ENCODE peak calls at places on chromosomes 1 and 21, in four cellular contexts. R is A549, L is right atrium auricular region, C is neural progenitor cell. B is an unnamed sample.
A peak's percentile ranks its signal among the peaks of the same experiment; 100 is the strongest.

GRCh38 chr1:210815641-210816040 is 318.3 kb downstream of the KCNH1 start:
- DNase-seq in R (no peak), C (no peak), L (no peak), B (no peak)

GRCh38 chr1:210771131-210771530 is 362.8 kb downstream of the KCNH1 start:
- DNase-seq in R (no peak), C (no peak), L (no peak), B (no peak)

GRCh38 chr1:155420788-155421187 is 100.1 kb downstream of the RUSC1 start:
- DNase-seq in C (no peak), L (no peak), R (no peak), B (no peak)

GRCh38 chr1:53552981-53553733 is 94.0 kb downstream of the DMRTB1 start:
- DNase-seq in L (no peak), R (no peak), C (no peak), B (peak; percentile 7)

GRCh38 chr1:225418598-225418997 is 9.2 kb downstream of the LBR start:
- DNase-seq in R (no peak), L (no peak), C (no peak), B (no peak)

GRCh38 chr1:209202826-209203439 is 380.6 kb upstream of the CAMK1G start:
- DNase-seq in L (no peak), C (peak; percentile 66), R (peak; percentile 71), B (no peak)

GRCh38 chr1:220451541-220451940 is 76.4 kb upstream of the MARK1 start:
- DNase-seq in C (no peak), R (peak; percentile 9), L (no peak), B (no peak)

GRCh38 chr1:185574139-185574835 is 159.9 kb upstream of the HMCN1 start:
- DNase-seq in C (no peak), R (no peak), L (no peak), B (no peak)

GRCh38 chr21:36700961-36701911 is 2.3 kb downstream of the SIM2 start:
- DNase-seq in C (peak; percentile 74), R (no peak), L (no peak), B (no peak)

GRCh38 chr1:67372898-67373297 is 57.3 kb downstream of the SERBP1 start:
- DNase-seq in R (no peak), L (no peak), C (no peak), B (no peak)

GRCh38 chr1:222938986-222939385 is 124.1 kb downstream of the DISP1 start:
- DNase-seq in L (no peak), R (no peak), C (no peak), B (no peak)

GRCh38 chr1:27604579-27605299 is 795 bp upstream of the AHDC1 start:
- DNase-seq in R (no peak), C (peak; percentile 53), L (no peak), B (no peak)
- H3K4me3 ChIP-seq in R (peak overlapping the region; percentile 90), C (peak overlapping the region; percentile 99), L (no peak overlapping the region), B (peak overlapping the region; percentile 99)

DNA sequence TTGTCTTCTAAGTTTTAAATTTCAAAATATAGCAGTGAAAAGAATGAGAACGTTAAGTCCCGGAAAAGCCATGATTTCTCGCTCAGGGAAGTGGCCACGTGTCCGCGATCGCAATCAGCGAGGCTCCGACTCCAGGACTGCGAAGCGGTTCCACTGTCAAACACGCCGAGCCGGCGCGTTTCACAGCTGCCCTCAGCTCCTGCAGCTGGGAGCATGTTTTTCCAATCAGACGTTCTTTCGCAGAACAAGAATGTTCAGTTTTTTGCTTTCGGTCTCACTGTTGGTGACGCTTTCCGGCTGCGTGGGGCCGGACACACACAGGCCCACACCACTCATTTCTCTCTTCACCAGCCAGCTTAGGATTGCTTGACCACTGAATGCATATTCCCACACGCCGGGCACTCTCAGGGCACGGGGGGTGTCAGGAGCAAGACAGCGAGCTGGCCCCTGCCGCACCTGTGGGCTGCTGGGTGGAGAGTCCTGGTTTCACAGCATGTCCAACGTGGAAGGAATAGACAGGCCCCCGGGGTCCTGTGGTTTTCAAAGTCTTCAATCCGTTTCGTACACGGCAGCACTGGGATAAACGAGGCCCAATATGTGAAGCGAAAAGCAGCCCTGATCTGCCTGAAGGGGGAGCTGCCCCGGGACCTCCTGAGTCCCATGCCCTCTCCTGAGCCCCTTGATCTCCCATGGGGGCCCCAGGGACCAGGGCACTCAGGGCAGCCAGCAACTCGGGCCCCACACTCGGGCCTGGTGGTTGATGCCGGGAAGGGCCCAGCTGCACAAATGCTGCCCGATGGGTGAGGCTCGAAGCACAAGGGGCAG is 47.3 kb upstream of the COL18A1 start:
- DNase-seq in L (peak; percentile 77), C (peak; percentile 58), R (no peak), B (peak; percentile 73)
- H3K4me1 ChIP-seq in L (peaks cover 47% of the 10 kb centered on the region), C (peaks cover 79% of the 10 kb centered on the region), R (peaks cover 16% of the 10 kb centered on the region), B (peaks cover 67% of the 10 kb centered on the region)

GRCh38 chr1:20485527-20486456 is at the start of gene CAMK2N1:
- DNase-seq in C (peak; percentile 81), R (peak; percentile 64), L (no peak), B (peak; percentile 83)

GRCh38 chr1:20481643-20482498 is 4.1 kb downstream of the CAMK2N1 start:
- DNase-seq in R (no peak), L (no peak), C (no peak), B (no peak)

GRCh38 chr1:20483098-20483832 is 2.7 kb downstream of the CAMK2N1 start:
- DNase-seq in R (no peak), C (no peak), L (no peak), B (no peak)

GRCh38 chr1:20484526-20485462 is 1.2 kb downstream of the CAMK2N1 start:
- DNase-seq in R (no peak), C (peak; percentile 69), L (no peak), B (no peak)

DNA sequence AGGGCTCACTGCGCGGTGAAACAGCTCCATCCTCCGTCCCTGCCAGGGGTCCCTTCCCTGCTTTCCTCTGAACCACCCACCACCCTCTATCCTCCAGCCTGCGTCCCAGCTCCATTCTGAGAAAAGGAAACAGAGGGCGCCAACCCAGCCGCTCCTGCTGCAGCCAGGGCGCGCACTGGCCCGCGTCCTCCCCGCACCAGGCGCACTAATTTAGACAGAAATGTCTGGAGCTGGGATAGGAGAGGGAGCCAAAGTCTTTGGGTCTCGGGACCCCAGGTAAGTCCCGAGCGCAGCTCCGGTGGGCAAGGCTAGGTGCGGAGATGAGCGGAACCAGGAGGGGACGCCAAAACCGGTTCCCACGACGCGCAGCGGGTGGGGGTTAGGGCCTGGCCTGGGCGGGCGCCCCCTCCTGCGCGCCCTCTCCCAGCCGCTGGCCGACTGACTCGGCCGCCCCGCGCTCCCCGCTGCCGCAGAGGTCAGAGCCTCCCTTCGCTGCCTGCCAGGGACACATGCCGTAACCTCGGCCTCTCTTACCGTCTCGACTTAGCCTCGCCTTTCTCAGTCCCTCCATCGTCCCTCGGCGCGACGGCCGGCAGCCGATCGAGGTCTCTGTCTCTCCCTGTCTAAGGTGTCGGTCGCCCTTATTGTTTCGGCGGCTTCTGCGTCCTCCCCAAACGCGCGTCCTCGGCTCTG is 2.0 kb downstream of the CAMK2N1 start:
- DNase-seq in R (peak; percentile 43), L (no peak), C (peak; percentile 72), B (no peak)
- TF ChIP-seq CTCF in R (peak; percentile 35), L (no peak), C (peak; percentile 40), B (no peak)

GRCh38 chr1:176989754-176990153 is 174.8 kb downstream of the ASTN1 start:
- DNase-seq in R (no peak), C (no peak), L (no peak), B (peak; percentile 18)
- H3K4me3 ChIP-seq in R (no peak overlapping the region), C (no peak overlapping the region), L (no peak overlapping the region), B (no peak overlapping the region)

GRCh38 chr1:1068077-1068373 is 6.1 kb downstream of the RNF223 start:
- DNase-seq in L (no peak), C (no peak), R (no peak), B (no peak)

GRCh38 chr1:1067284-1068076 is 6.6 kb downstream of the RNF223 start:
- DNase-seq in R (no peak), C (no peak), L (no peak), B (no peak)

GRCh38 chr1:1065265-1065939 is 8.7 kb downstream of the RNF223 start:
- DNase-seq in R (no peak), C (no peak), L (no peak), B (no peak)

GRCh38 chr1:1068374-1069060 is 5.6 kb downstream of the RNF223 start:
- DNase-seq in R (no peak), L (no peak), C (peak; percentile 52), B (no peak)

DNA sequence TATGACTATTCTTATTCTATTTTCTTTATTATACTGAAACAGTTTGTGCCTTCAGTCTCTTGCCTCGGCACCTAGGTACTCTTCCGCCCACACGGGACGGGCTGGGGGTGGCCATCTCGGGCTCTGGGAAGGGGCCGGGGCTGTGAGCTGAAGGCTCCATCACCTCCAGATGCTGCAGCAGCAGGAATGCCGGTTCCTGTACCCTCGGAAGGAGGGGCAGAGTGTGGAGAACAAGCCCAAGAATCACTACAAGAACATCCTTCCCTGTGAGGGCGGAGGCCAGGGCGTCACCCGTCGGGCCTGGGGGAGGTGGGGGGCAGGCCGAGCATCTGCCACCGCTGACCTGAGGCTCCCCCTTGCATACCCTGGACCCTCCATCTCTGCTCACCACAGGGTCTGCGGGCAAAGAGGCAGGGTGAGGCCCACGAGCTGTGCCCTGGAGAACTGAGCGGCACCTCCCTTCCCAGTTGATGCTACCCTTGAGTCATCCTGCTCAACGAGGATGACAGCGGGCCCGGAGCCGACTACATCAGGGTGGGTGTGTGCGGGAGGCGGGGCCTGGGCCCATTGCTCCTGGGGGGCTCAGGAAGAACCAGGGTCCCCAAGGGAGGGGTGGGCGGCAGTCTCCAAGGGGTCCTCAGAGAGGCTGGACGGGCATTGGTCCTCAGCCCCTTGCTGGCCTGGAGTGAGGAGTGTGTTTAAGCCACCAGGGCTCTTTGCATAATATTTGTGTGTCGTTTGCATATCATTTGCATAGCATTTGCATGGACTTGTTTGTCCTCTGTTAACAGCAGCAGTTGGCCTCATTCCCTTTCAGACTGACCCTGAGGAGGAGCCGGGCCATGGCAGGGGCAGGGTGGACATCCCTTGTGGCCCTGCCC is 7.5 kb downstream of the RNF223 start:
- DNase-seq in R (no peak), C (no peak), L (no peak), B (no peak)
- H3K4me1 ChIP-seq in R (peaks cover 50% of the 10 kb centered on the region), C (peaks cover 4% of the 10 kb centered on the region), L (peaks cover 35% of the 10 kb centered on the region), B (peaks cover 32% of the 10 kb centered on the region)

DNA sequence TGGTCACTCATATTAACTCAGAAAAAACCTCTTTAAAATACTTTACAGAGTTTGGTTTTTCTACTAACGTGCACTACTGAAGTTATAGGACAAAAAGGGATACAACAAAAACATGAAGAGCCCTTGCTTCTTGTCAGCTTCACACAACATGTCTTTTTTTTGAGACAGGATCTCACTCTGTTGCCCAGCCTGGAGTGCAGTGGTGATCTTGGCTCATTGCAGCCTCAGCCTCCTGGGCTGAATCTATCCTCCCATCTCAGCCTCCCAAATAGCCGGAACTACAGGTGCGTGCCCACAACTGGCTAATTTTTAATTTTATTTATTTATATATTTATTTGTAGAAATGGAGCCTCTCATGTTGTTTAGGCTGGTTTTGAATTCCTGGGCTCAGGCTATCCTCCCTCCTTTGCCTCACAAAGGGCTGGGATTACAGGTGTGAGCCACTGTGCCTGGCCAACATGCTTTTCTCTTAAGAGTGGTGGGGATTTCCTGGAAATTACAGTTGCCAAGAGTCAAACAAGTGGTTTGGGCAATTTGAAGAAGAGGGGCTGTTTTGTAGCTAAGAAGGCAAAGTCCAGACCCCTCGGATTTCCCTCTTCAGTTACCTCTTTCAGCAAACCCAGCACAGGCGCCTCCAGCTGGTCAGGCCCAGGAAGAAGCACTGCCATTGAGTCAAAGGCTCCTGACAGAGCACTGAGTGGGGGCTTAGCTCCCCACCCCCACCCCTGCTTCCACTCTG is 6.4 kb upstream of the SMPDL3B start:
- DNase-seq in L (no peak), R (peak; percentile 16), C (no peak), B (no peak)
- TF ChIP-seq CTCF in L (no peak), R (no peak), C (no peak), B (no peak)

B was measured in left ventricle myocardium inferior.